ENCODE peak calls at places on chromosomes 13 and 19, in seven cellular contexts. V is thyroid gland, P is K562, K is heart left ventricle, I is neuronal stem cell, M is esophagus squamous epithelium, C is heart right ventricle. A is an unnamed sample. For H3K4me1, the result is how much of the 10 kb centered on the place peaks cover.

GRCh38 chr13:35855531-35856019 is 275.6 kb downstream of the DCLK1 start:
- DNase-seq in V (no peak), P (no peak), K (no peak), I (peak), M (no peak), C (no peak), A (no peak)

GRCh38 chr13:40876020-40876738 is 86.8 kb downstream of the SLC25A15 start:
- DNase-seq in V (peak), P (no peak), K (no peak), I (no peak), M (no peak), C (no peak), A (no peak)

GRCh38 chr13:80157261-80157942 is 183.5 kb downstream of the SPRY2 start:
- DNase-seq in V (no peak), P (no peak), K (no peak), I (no peak), M (no peak), C (no peak), A (no peak)

GRCh38 chr19:55486971-55487883 is 1.0 kb upstream of the SSC5D start:
- DNase-seq in V (peak), P (peak), K (peak), I (no peak), M (no peak), C (peak), A (peak)

GRCh38 chr13:70816853-70817252 is 708.6 kb upstream of the KLHL1 start:
- DNase-seq in V (no peak), P (no peak), K (no peak), I (no peak), M (no peak), C (no peak), A (peak)

GRCh38 chr13:58472483-58472882 is 840.9 kb downstream of the PCDH17 start:
- DNase-seq in V (no peak), P (no peak), K (no peak), I (no peak), M (no peak), C (no peak), A (no peak)

GRCh38 chr19:18725755-18726416 is 42.4 kb downstream of the CRTC1 start:
- DNase-seq in V (peak), P (no peak), K (no peak), I (no peak), M (no peak), C (no peak), A (peak)

GRCh38 chr19:7505682-7506384 is 10.1 kb upstream of the ZNF358 start:
- DNase-seq in V (no peak), P (peak), K (no peak), I (no peak), M (no peak), C (no peak), A (no peak)

GRCh38 chr19:3516675-3517207 is 10.6 kb downstream of the FZR1 start:
- DNase-seq in V (no peak), P (no peak), K (no peak), I (no peak), M (no peak), C (no peak), A (no peak)

GRCh38 chr13:73355134-73355533 is 296.3 kb downstream of the KLF5 start:
- DNase-seq in V (no peak), P (no peak), K (no peak), I (no peak), M (no peak), C (no peak), A (no peak)

GRCh38 chr13:101985321-101985720 is 416.5 kb downstream of the FGF14 start:
- DNase-seq in V (no peak), P (no peak), K (no peak), I (no peak), M (no peak), C (no peak), A (no peak)

GRCh38 chr13:80463673-80464352 is 122.9 kb upstream of the SPRY2 start:
- DNase-seq in V (peak), P (no peak), K (no peak), I (no peak), M (no peak), C (peak), A (peak)

GRCh38 chr13:76980075-76980718 is 11.7 kb upstream of the CLN5 start:
- DNase-seq in V (peak), P (peak), K (peak), I (peak), M (no peak), C (peak), A (peak)

GRCh38 chr19:21505459-21506393 is at the start of gene ZNF429:
- DNase-seq in V (peak), P (peak), K (peak), I (peak), M (peak), C (peak), A (peak)

GRCh38 chr19:29088761-29089160 is 124.2 kb downstream of the UQCRFS1 start:
- DNase-seq in V (no peak), P (peak), K (no peak), I (no peak), M (no peak), C (no peak), A (no peak)

GRCh38 chr19:15702590-15702930 is 25.3 kb upstream of the OR10H2 start:
- DNase-seq in V (peak), P (peak), K (peak), I (no peak), M (peak), C (peak), A (peak)

GRCh38 chr13:50125306-50125555 is 110.0 kb downstream of the KCNRG start:
- DNase-seq in V (no peak), P (no peak), K (no peak), I (no peak), M (no peak), C (no peak), A (peak)

GRCh38 chr13:109790951-109791605 is 4.7 kb upstream of the IRS2 start:
- DNase-seq in V (peak), P (peak), K (no peak), I (no peak), M (no peak), C (peak), A (peak)

GRCh38 chr19:19349365-19349764 is 28.7 kb downstream of the MAU2 start:
- DNase-seq in V (no peak), P (no peak), K (no peak), I (no peak), M (no peak), C (no peak), A (no peak)

GRCh38 chr13:111129465-111130110 is 14.5 kb downstream of the ARHGEF7 start:
- DNase-seq in V (no peak), P (no peak), K (no peak), I (no peak), M (no peak), C (no peak), A (no peak)

GRCh38 chr19:460877-461609 is at the start of gene SHC2:
- DNase-seq in V (peak), P (no peak), K (no peak), I (no peak), M (no peak), C (peak), A (no peak)

GRCh38 chr19:45581576-45581975 is 3.0 kb downstream of the OPA3 start:
- DNase-seq in V (no peak), P (no peak), K (no peak), I (no peak), M (no peak), C (no peak), A (no peak)
- H3K4me1 ChIP-seq in V (under half), P (under half), K (under half), I (under half), M (half or more), C (under half), A (under half)

DNA sequence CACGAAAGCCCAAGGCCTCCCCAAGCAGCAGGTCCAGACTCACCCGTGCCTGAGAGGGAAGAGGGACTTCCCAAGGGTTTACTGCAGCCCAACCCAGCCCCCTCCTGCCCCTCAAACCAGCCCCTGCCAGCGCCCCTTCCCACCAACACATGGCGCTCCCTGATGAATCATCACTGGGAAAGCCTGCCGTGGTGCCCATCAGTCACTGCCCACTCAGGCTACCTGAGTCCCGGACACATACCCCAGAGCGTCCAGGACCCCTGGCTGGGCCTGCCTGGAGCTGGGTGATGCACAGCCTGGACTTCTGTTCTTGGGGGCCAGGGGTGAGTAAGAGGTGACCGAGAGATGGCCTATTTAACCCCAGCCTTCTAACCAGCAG is 60.6 kb downstream of the MLLT1 start:
- DNase-seq in V (no peak), P (no peak), K (no peak), I (no peak), M (no peak), C (no peak), A (no peak)
- H3K27ac ChIP-seq in V (peak), P (no peak), K (peak), I (no peak), M (peak), C (peak), A (no peak)

GRCh38 chr19:38695319-38695683 is 47.9 kb downstream of the ACTN4 start:
- DNase-seq in V (no peak), P (no peak), K (no peak), I (no peak), M (no peak), C (no peak), A (no peak)
- H3K4me1 ChIP-seq in V (half or more), P (under half), K (half or more), I (half or more), M (half or more), C (half or more), A (under half)

GRCh38 chr19:10557603-10558197 is 8.1 kb downstream of the KRI1 start:
- DNase-seq in V (no peak), P (no peak), K (no peak), I (no peak), M (no peak), C (no peak), A (no peak)
- H3K27ac ChIP-seq in V (no peak), P (no peak), K (no peak), I (no peak), M (peak), C (no peak), A (no peak)

GRCh38 chr13:99421758-99422555 is 79.3 kb upstream of the TM9SF2 start:
- DNase-seq in V (no peak), P (no peak), K (no peak), I (no peak), M (no peak), C (no peak), A (no peak)

GRCh38 chr13:99421271-99421670 is 80.0 kb upstream of the TM9SF2 start:
- DNase-seq in V (no peak), P (no peak), K (no peak), I (no peak), M (no peak), C (no peak), A (no peak)

GRCh38 chr13:99419591-99420243 is 81.6 kb upstream of the TM9SF2 start:
- DNase-seq in V (no peak), P (no peak), K (no peak), I (no peak), M (no peak), C (no peak), A (no peak)

GRCh38 chr13:99425485-99426341 is 75.6 kb upstream of the TM9SF2 start:
- DNase-seq in V (peak), P (no peak), K (no peak), I (no peak), M (peak), C (no peak), A (no peak)

DNA sequence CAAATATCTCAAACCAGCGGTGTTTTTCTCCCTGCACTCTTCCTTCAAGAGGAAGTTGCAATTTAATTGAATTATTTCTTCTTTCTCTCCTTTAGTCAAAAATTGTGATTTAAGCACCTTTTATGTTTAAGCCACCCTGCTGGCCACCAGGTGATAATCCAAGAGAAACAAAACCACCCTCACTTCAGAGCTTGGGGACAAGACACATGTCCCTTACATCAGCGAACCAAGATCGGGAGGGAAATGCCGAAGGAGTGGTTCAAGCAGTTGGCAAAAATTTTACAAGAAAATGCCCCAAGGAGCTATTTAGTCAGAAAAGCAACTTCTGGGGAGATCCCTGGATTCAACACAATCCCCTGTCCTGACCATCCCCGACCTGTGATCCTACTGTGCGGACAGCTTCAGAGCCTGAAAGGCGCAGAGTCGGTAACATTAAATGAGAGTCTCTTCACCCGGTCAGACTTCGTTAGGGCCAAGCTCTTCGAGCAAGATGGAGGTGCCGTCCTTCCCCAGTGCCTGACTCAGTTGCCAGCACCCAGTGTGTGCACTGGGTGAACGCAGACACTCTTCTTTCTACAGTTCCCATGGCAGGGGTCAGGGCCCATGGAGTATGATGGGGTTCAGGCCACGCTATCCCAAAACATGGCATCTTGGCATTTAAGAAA is 78.6 kb upstream of the TM9SF2 start:
- DNase-seq in V (no peak), P (no peak), K (no peak), I (no peak), M (no peak), C (no peak), A (no peak)
- H3K4me1 ChIP-seq in V (under half), P (under half), K (under half), I (under half), M (under half), C (under half), A (under half)

GRCh38 chr13:90239130-90239529 is 1108.4 kb upstream of the MIR17HG start:
- DNase-seq in V (no peak), P (no peak), K (no peak), I (no peak), M (no peak), C (no peak), A (no peak)
- H3K27ac ChIP-seq in V (no peak), P (no peak), K (no peak), I (no peak), M (no peak), C (no peak), A (peak)

GRCh38 chr13:100521912-100522490 is 66.6 kb downstream of the GGACT start:
- DNase-seq in V (no peak), P (no peak), K (no peak), I (no peak), M (no peak), C (no peak), A (no peak)

GRCh38 chr13:100518394-100519062 is 70.1 kb downstream of the GGACT start:
- DNase-seq in V (no peak), P (no peak), K (no peak), I (no peak), M (no peak), C (no peak), A (no peak)

GRCh38 chr13:100520936-100521765 is 67.4 kb downstream of the GGACT start:
- DNase-seq in V (no peak), P (no peak), K (no peak), I (no peak), M (no peak), C (no peak), A (no peak)

GRCh38 chr13:100517706-100518105 is 70.9 kb downstream of the GGACT start:
- DNase-seq in V (no peak), P (no peak), K (no peak), I (no peak), M (no peak), C (no peak), A (no peak)

GRCh38 chr13:100519626-100520025 is 69.0 kb downstream of the GGACT start:
- DNase-seq in V (no peak), P (no peak), K (no peak), I (no peak), M (no peak), C (no peak), A (no peak)
- H3K4me1 ChIP-seq in V (under half), P (under half), K (under half), I (under half), M (under half), C (under half), A (under half)